ENCODE peak calls at places on chromosomes 7 and 10, in nine cellular contexts. One of them, this sample, is unnamed.

GRCh38 chr10:63547628-63548356 is 26.6 kb downstream of the REEP3 start:
- DNase-seq in endothelial cell: no peak
- DNase-seq in BJ: no peak
- DNase-seq in adrenal gland: no peak
- DNase-seq in ovary: no peak
- DNase-seq in right lobe of liver: no peak
- DNase-seq in transverse colon: no peak
- DNase-seq in Caco-2: no peak
- DNase-seq in AG10803: peak; percentile 69
- DNase-seq in this sample: no peak

GRCh38 chr10:94005050-94005449 is 11.3 kb downstream of the PLCE1 start:
- DNase-seq in Caco-2: peak; percentile 39
- DNase-seq in AG10803: peak; percentile 44
- DNase-seq in adrenal gland: no peak
- DNase-seq in ovary: no peak
- DNase-seq in transverse colon: peak; percentile 72
- DNase-seq in BJ: no peak
- DNase-seq in right lobe of liver: no peak
- DNase-seq in endothelial cell: no peak
- DNase-seq in this sample: no peak

GRCh38 chr7:116547347-116547746 is 22.5 kb downstream of the CAV1 start:
- DNase-seq in right lobe of liver: no peak
- DNase-seq in adrenal gland: no peak
- DNase-seq in ovary: no peak
- DNase-seq in endothelial cell: no peak
- DNase-seq in Caco-2: no peak
- DNase-seq in BJ: peak; percentile 81
- DNase-seq in AG10803: peak; percentile 93
- DNase-seq in transverse colon: no peak
- DNase-seq in this sample: no peak

GRCh38 chr7:118214051-118214832 is 10.3 kb upstream of the ANKRD7 start:
- DNase-seq in AG10803: peak; percentile 72
- DNase-seq in ovary: peak; percentile 79
- DNase-seq in BJ: peak; percentile 14
- DNase-seq in right lobe of liver: peak; percentile 42
- DNase-seq in endothelial cell: peak; percentile 71
- DNase-seq in Caco-2: no peak
- DNase-seq in adrenal gland: peak; percentile 70
- DNase-seq in transverse colon: peak; percentile 62
- DNase-seq in this sample: peak; percentile 29

GRCh38 chr7:17279081-17279480 is 19.4 kb upstream of the AHR start:
- DNase-seq in ovary: no peak
- DNase-seq in endothelial cell: no peak
- DNase-seq in right lobe of liver: no peak
- DNase-seq in BJ: no peak
- DNase-seq in transverse colon: no peak
- DNase-seq in AG10803: no peak
- DNase-seq in adrenal gland: no peak
- DNase-seq in Caco-2: no peak
- DNase-seq in this sample: no peak

GRCh38 chr10:17199351-17199804 is 2.1 kb downstream of the TRDMT1 start:
- DNase-seq in adrenal gland: no peak
- DNase-seq in endothelial cell: no peak
- DNase-seq in right lobe of liver: no peak
- DNase-seq in Caco-2: no peak
- DNase-seq in AG10803: peak; percentile 65
- DNase-seq in transverse colon: no peak
- DNase-seq in BJ: no peak
- DNase-seq in ovary: no peak
- DNase-seq in this sample: peak; percentile 30

GRCh38 chr10:74681917-74682627 is 144.3 kb upstream of the KAT6B start:
- DNase-seq in right lobe of liver: no peak
- DNase-seq in ovary: no peak
- DNase-seq in transverse colon: no peak
- DNase-seq in AG10803: peak; percentile 45
- DNase-seq in Caco-2: no peak
- DNase-seq in endothelial cell: no peak
- DNase-seq in adrenal gland: no peak
- DNase-seq in BJ: no peak
- DNase-seq in this sample: no peak

GRCh38 chr10:55058800-55059199 is 257.8 kb upstream of the PCDH15 start:
- DNase-seq in Caco-2: no peak
- DNase-seq in adrenal gland: no peak
- DNase-seq in AG10803: no peak
- DNase-seq in BJ: no peak
- DNase-seq in right lobe of liver: no peak
- DNase-seq in endothelial cell: no peak
- DNase-seq in transverse colon: no peak
- DNase-seq in ovary: no peak
- DNase-seq in this sample: no peak

GRCh38 chr7:1883031-1883761 is 213.1 kb downstream of the ELFN1 start:
- DNase-seq in adrenal gland: peak; percentile 32
- DNase-seq in Caco-2: no peak
- DNase-seq in transverse colon: no peak
- DNase-seq in AG10803: peak; percentile 90
- DNase-seq in right lobe of liver: no peak
- DNase-seq in ovary: no peak
- DNase-seq in endothelial cell: no peak
- DNase-seq in BJ: peak; percentile 44
- DNase-seq in this sample: peak; percentile 20

GRCh38 chr7:117707080-117707479 is 166.2 kb downstream of the CTTNBP2 start:
- DNase-seq in BJ: no peak
- DNase-seq in adrenal gland: no peak
- DNase-seq in transverse colon: no peak
- DNase-seq in ovary: no peak
- DNase-seq in right lobe of liver: no peak
- DNase-seq in Caco-2: no peak
- DNase-seq in AG10803: no peak
- DNase-seq in endothelial cell: no peak
- DNase-seq in this sample: no peak

GRCh38 chr7:134279898-134280297 is 36.8 kb downstream of the SLC35B4 start:
- DNase-seq in BJ: no peak
- DNase-seq in transverse colon: no peak
- DNase-seq in ovary: no peak
- DNase-seq in adrenal gland: no peak
- DNase-seq in AG10803: no peak
- DNase-seq in Caco-2: no peak
- DNase-seq in endothelial cell: no peak
- DNase-seq in right lobe of liver: no peak
- DNase-seq in this sample: no peak

GRCh38 chr10:29794776-29795635 is 160.2 kb upstream of the SVIL start:
- DNase-seq in ovary: no peak
- DNase-seq in transverse colon: no peak
- DNase-seq in BJ: peak; percentile 34
- DNase-seq in Caco-2: no peak
- DNase-seq in AG10803: peak; percentile 24
- DNase-seq in right lobe of liver: no peak
- DNase-seq in adrenal gland: no peak
- DNase-seq in endothelial cell: no peak
- DNase-seq in this sample: no peak

GRCh38 chr7:91348686-91349085 is 84.5 kb downstream of the FZD1 start:
- DNase-seq in Caco-2: no peak
- DNase-seq in ovary: no peak
- DNase-seq in BJ: no peak
- DNase-seq in right lobe of liver: no peak
- DNase-seq in endothelial cell: peak; percentile 22
- DNase-seq in AG10803: peak; percentile 44
- DNase-seq in transverse colon: no peak
- DNase-seq in adrenal gland: no peak
- DNase-seq in this sample: no peak

GRCh38 chr7:38830826-38831225 is 78.2 kb downstream of the VPS41 start:
- DNase-seq in Caco-2: no peak
- DNase-seq in endothelial cell: no peak
- DNase-seq in adrenal gland: no peak
- DNase-seq in ovary: no peak
- DNase-seq in BJ: no peak
- DNase-seq in transverse colon: no peak
- DNase-seq in right lobe of liver: no peak
- DNase-seq in AG10803: no peak
- DNase-seq in this sample: no peak

GRCh38 chr7:81956520-81956919 is 186.7 kb upstream of the HGF start:
- DNase-seq in endothelial cell: peak; percentile 22
- DNase-seq in AG10803: peak; percentile 53
- DNase-seq in ovary: no peak
- DNase-seq in Caco-2: peak; percentile 51
- DNase-seq in BJ: no peak
- DNase-seq in transverse colon: no peak
- DNase-seq in right lobe of liver: no peak
- DNase-seq in adrenal gland: no peak
- DNase-seq in this sample: peak; percentile 16

GRCh38 chr10:30493609-30494530 is 59.9 kb downstream of the MAP3K8 start:
- DNase-seq in AG10803: peak; percentile 56
- DNase-seq in endothelial cell: no peak
- DNase-seq in BJ: peak; percentile 7
- DNase-seq in Caco-2: no peak
- DNase-seq in transverse colon: peak; percentile 17
- DNase-seq in right lobe of liver: peak; percentile 55
- DNase-seq in ovary: no peak
- DNase-seq in adrenal gland: peak; percentile 88
- DNase-seq in this sample: no peak

GRCh38 chr10:30027057-30028005 is 32.1 kb downstream of the JCAD start:
- DNase-seq in right lobe of liver: peak; percentile 66
- DNase-seq in BJ: no peak
- DNase-seq in transverse colon: peak; percentile 68
- DNase-seq in Caco-2: peak; percentile 43
- DNase-seq in adrenal gland: peak; percentile 44
- DNase-seq in ovary: peak; percentile 37
- DNase-seq in endothelial cell: no peak
- DNase-seq in AG10803: no peak
- DNase-seq in this sample: no peak

GRCh38 chr10:61986357-61986756 is 84.9 kb downstream of the ARID5B start:
- DNase-seq in Caco-2: no peak
- DNase-seq in ovary: no peak
- DNase-seq in adrenal gland: no peak
- DNase-seq in endothelial cell: no peak
- DNase-seq in AG10803: no peak
- DNase-seq in right lobe of liver: no peak
- DNase-seq in transverse colon: no peak
- DNase-seq in BJ: no peak
- DNase-seq in this sample: no peak

GRCh38 chr10:61987951-61988379 is 86.5 kb downstream of the ARID5B start:
- DNase-seq in endothelial cell: no peak
- DNase-seq in ovary: no peak
- DNase-seq in transverse colon: no peak
- DNase-seq in BJ: no peak
- DNase-seq in right lobe of liver: no peak
- DNase-seq in Caco-2: no peak
- DNase-seq in adrenal gland: no peak
- DNase-seq in AG10803: no peak
- DNase-seq in this sample: no peak

GRCh38 chr10:61986788-61987187 is 85.3 kb downstream of the ARID5B start:
- DNase-seq in adrenal gland: no peak
- DNase-seq in Caco-2: no peak
- DNase-seq in AG10803: no peak
- DNase-seq in right lobe of liver: no peak
- DNase-seq in transverse colon: no peak
- DNase-seq in ovary: no peak
- DNase-seq in endothelial cell: no peak
- DNase-seq in BJ: no peak
- DNase-seq in this sample: no peak

GRCh38 chr10:61985715-61986114 is 84.2 kb downstream of the ARID5B start:
- DNase-seq in transverse colon: no peak
- DNase-seq in right lobe of liver: no peak
- DNase-seq in ovary: no peak
- DNase-seq in AG10803: no peak
- DNase-seq in BJ: no peak
- DNase-seq in endothelial cell: no peak
- DNase-seq in adrenal gland: no peak
- DNase-seq in Caco-2: no peak
- DNase-seq in this sample: no peak

GRCh38 chr10:61987537-61987936 is 86.0 kb downstream of the ARID5B start:
- DNase-seq in AG10803: no peak
- DNase-seq in BJ: no peak
- DNase-seq in adrenal gland: no peak
- DNase-seq in Caco-2: no peak
- DNase-seq in ovary: no peak
- DNase-seq in transverse colon: no peak
- DNase-seq in right lobe of liver: no peak
- DNase-seq in endothelial cell: no peak
- DNase-seq in this sample: no peak
- TF ChIP-seq CTCF in AG10803: no peak
- TF ChIP-seq CTCF in BJ: no peak
- TF ChIP-seq CTCF in adrenal gland: no peak
- TF ChIP-seq CTCF in Caco-2: no peak
- TF ChIP-seq CTCF in ovary: no peak
- TF ChIP-seq CTCF in transverse colon: no peak
- TF ChIP-seq CTCF in right lobe of liver: no peak
- TF ChIP-seq CTCF in endothelial cell: no peak
- TF ChIP-seq CTCF in this sample: no peak

GRCh38 chr7:51357821-51358220 is 41.2 kb upstream of the COBL start:
- DNase-seq in right lobe of liver: no peak
- DNase-seq in adrenal gland: no peak
- DNase-seq in ovary: no peak
- DNase-seq in AG10803: no peak
- DNase-seq in Caco-2: no peak
- DNase-seq in endothelial cell: no peak
- DNase-seq in BJ: no peak
- DNase-seq in transverse colon: no peak
- DNase-seq in this sample: no peak
- TF ChIP-seq CTCF in right lobe of liver: no peak
- TF ChIP-seq CTCF in adrenal gland: no peak
- TF ChIP-seq CTCF in ovary: no peak
- TF ChIP-seq CTCF in AG10803: no peak
- TF ChIP-seq CTCF in Caco-2: no peak
- TF ChIP-seq CTCF in endothelial cell: no peak
- TF ChIP-seq CTCF in BJ: no peak
- TF ChIP-seq CTCF in transverse colon: no peak
- TF ChIP-seq CTCF in this sample: no peak

GRCh38 chr10:120948889-120949382 is 97.8 kb downstream of the WDR11 start:
- DNase-seq in right lobe of liver: peak; percentile 72
- DNase-seq in AG10803: peak; percentile 57
- DNase-seq in adrenal gland: peak; percentile 78
- DNase-seq in endothelial cell: peak; percentile 91
- DNase-seq in transverse colon: peak; percentile 69
- DNase-seq in Caco-2: no peak
- DNase-seq in ovary: peak; percentile 72
- DNase-seq in BJ: no peak
- DNase-seq in this sample: peak; percentile 12
- TF ChIP-seq CTCF in right lobe of liver: peak; percentile 83
- TF ChIP-seq CTCF in AG10803: peak; percentile 59
- TF ChIP-seq CTCF in adrenal gland: peak; percentile 76
- TF ChIP-seq CTCF in endothelial cell: peak; percentile 87
- TF ChIP-seq CTCF in transverse colon: peak; percentile 84
- TF ChIP-seq CTCF in Caco-2: no peak
- TF ChIP-seq CTCF in ovary: peak; percentile 92
- TF ChIP-seq CTCF in BJ: peak; percentile 60
- TF ChIP-seq CTCF in this sample: peak; percentile 57

DNA sequence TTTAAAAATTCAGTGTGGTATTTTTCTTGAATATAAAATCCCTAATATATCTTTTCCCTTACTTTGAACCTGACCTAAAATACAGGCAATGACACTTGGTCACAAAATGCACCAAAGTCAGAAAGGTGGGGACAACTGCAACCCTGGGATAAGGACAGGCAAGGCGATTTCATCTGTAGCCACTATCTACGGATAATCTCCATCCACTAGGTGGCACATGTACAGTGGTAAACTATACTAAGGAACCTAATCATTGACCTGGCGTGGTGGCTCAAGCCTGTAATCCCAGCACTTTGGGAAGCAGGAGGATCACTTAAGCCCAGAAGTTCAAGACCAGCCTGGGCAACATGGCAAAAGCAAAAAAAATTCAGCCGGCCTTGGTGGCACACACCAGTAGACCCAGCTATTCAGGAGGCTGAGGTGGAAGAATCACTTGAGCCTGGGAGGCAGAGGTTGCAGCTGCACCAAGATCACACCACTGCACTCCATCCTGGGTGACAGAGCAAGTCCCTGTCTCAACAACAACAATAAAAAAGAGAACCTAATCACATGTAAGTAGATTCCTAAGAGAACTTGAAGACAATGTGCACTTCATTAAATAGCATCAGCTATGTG is 98.9 kb downstream of the KMT2C start:
- DNase-seq in AG10803: peak; percentile 56
- DNase-seq in transverse colon: peak; percentile 10
- DNase-seq in right lobe of liver: no peak
- DNase-seq in endothelial cell: peak; percentile 22
- DNase-seq in BJ: no peak
- DNase-seq in Caco-2: peak; percentile 63
- DNase-seq in adrenal gland: peak; percentile 25
- DNase-seq in ovary: no peak
- DNase-seq in this sample: no peak
- TF ChIP-seq CTCF in AG10803: peak; percentile 64
- TF ChIP-seq CTCF in transverse colon: peak; percentile 63
- TF ChIP-seq CTCF in right lobe of liver: peak; percentile 44
- TF ChIP-seq CTCF in endothelial cell: no peak
- TF ChIP-seq CTCF in BJ: peak; percentile 53
- TF ChIP-seq CTCF in Caco-2: peak; percentile 56
- TF ChIP-seq CTCF in adrenal gland: peak; percentile 50
- TF ChIP-seq CTCF in ovary: no peak
- TF ChIP-seq CTCF in this sample: peak; percentile 53